ENCODE peak calls at places on chromosomes 6 and 20, in eight cellular contexts. R, E, K, O, G, W, B and A are unnamed samples.

GRCh38 chr6:168192195-168192900 is 113.3 kb upstream of the FRMD1 start:
- DNase-seq in R (peak), E (peak), K (no peak), O (no peak), G (no peak), W (no peak), B (no peak), A (no peak)

GRCh38 chr6:83431545-83432165 is 804 bp upstream of the ME1 start:
- DNase-seq in R (no peak), E (no peak), K (peak), O (no peak), G (no peak), W (no peak), B (peak), A (no peak)

GRCh38 chr6:167543602-167544506 is 219.0 kb downstream of the TTLL2 start:
- DNase-seq in R (no peak), E (no peak), K (peak), O (no peak), G (no peak), W (peak), B (no peak), A (no peak)

GRCh38 chr20:4819901-4820300 is 98.2 kb downstream of the PRND start:
- DNase-seq in R (no peak), E (no peak), K (no peak), O (no peak), G (no peak), W (no peak), B (no peak), A (no peak)

GRCh38 chr6:64896939-64897338 is 810.1 kb downstream of the EYS start:
- DNase-seq in R (no peak), E (no peak), K (no peak), O (no peak), G (no peak), W (no peak), B (no peak), A (no peak)

GRCh38 chr6:157271911-157272310 is 51.4 kb downstream of the TMEM242 start:
- DNase-seq in R (no peak), E (no peak), K (no peak), O (no peak), G (no peak), W (no peak), B (no peak), A (no peak)

GRCh38 chr6:27863962-27864905 is 48.0 kb downstream of the OR2B2 start:
- DNase-seq in R (peak), E (no peak), K (peak), O (peak), G (peak), W (peak), B (peak), A (peak)

GRCh38 chr6:142478117-142478516 is 176.3 kb downstream of the ADGRG6 start:
- DNase-seq in R (no peak), E (peak), K (no peak), O (no peak), G (no peak), W (peak), B (peak), A (no peak)

GRCh38 chr6:232896-233640 is 59.2 kb upstream of the DUSP22 start:
- DNase-seq in R (peak), E (no peak), K (no peak), O (no peak), G (no peak), W (no peak), B (no peak), A (no peak)

GRCh38 chr6:21738180-21739094 is 144.9 kb downstream of the SOX4 start:
- DNase-seq in R (no peak), E (no peak), K (no peak), O (no peak), G (no peak), W (no peak), B (no peak), A (no peak)

GRCh38 chr20:13510837-13511488 is 127.8 kb downstream of the TASP1 start:
- DNase-seq in R (no peak), E (no peak), K (no peak), O (no peak), G (no peak), W (no peak), B (no peak), A (no peak)